ENCODE peak calls at places on chromosomes 4 and X, in nine cellular contexts. M is NCI-H1417; J is NCI-H1092; C is SJCRH30; U is NCI-H2029; X is NCI-H774; S is anterior cingulate cortex; G is activated CD4-positive, alpha-beta T cell treated with anti-CD3 and anti-CD28 coated beads, Interleukin-2, amount 50 U/mL, for 4 hours; F is PC-3. A is an unnamed sample.

GRCh38 chrX:121782544-121782943 is 735.1 kb downstream of the GLUD2 start:
- DNase-seq in X (no peak), C (no peak), G (no peak), F (no peak), M (no peak), J (no peak), S (no peak), U (no peak), A (no peak)

GRCh38 chrX:27622883-27623282 is 32.7 kb downstream of the DCAF8L2 start:
- DNase-seq in S (no peak), G (no peak), F (no peak), X (no peak), M (no peak), J (no peak), C (no peak), U (no peak), A (no peak)

GRCh38 chr4:152398060-152398459 is 137.8 kb downstream of the FBXW7 start:
- DNase-seq in M (no peak), S (no peak), G (no peak), C (peak; percentile 21), F (peak; percentile 48), U (no peak), J (no peak), X (no peak), A (no peak)

GRCh38 chr4:54913751-54914526 is 211.5 kb downstream of the KDR start:
- DNase-seq in J (no peak), S (no peak), M (no peak), G (no peak), C (no peak), F (peak; percentile 68), U (no peak), X (no peak), A (no peak)

GRCh38 chr4:74659576-74660411 is 134.5 kb downstream of the BTC start:
- DNase-seq in S (no peak), X (no peak), C (peak; percentile 79), U (no peak), M (no peak), J (no peak), F (peak; percentile 98), G (no peak), A (no peak)

GRCh38 chr4:23135792-23136645 is 443.3 kb downstream of the GBA3 start:
- DNase-seq in S (no peak), G (no peak), J (peak; percentile 27), M (peak; percentile 71), U (peak; percentile 29), X (peak; percentile 33), F (peak; percentile 73), C (peak; percentile 72), A (no peak)

GRCh38 chr4:165343353-165344191 is 16.1 kb downstream of the MSMO1 start:
- DNase-seq in U (no peak), S (no peak), M (peak; percentile 16), F (peak; percentile 55), C (peak; percentile 13), X (no peak), G (no peak), J (no peak), A (no peak)

GRCh38 chr4:8591626-8592365 is 769 bp upstream of the CPZ start:
- DNase-seq in F (no peak), U (no peak), M (no peak), X (no peak), J (no peak), S (no peak), G (no peak), C (peak; percentile 44), A (no peak)

GRCh38 chr4:94032754-94033153 is 174.9 kb upstream of the SMARCAD1 start:
- DNase-seq in G (no peak), X (no peak), M (no peak), S (no peak), F (no peak), C (peak; percentile 83), J (no peak), U (no peak), A (no peak)

GRCh38 chrX:19867411-19867732 is 20.0 kb downstream of the SH3KBP1 start:
- DNase-seq in C (no peak), G (no peak), J (no peak), F (peak; percentile 14), U (no peak), M (no peak), X (no peak), S (no peak), A (no peak)

GRCh38 chr4:52095374-52095773 is 44.3 kb downstream of the SPATA18 start:
- DNase-seq in J (no peak), G (no peak), S (no peak), U (no peak), F (no peak), C (no peak), M (no peak), X (no peak), A (no peak)

GRCh38 chr4:18106620-18107019 is 85.1 kb upstream of the LCORL start:
- DNase-seq in X (no peak), J (no peak), F (no peak), G (no peak), U (no peak), S (no peak), C (peak; percentile 17), M (no peak), A (no peak)

GRCh38 chr4:1219553-1219950 is 29.4 kb downstream of the CTBP1 start:
- DNase-seq in X (no peak), U (no peak), F (no peak), C (no peak), S (no peak), M (no peak), G (no peak), J (no peak), A (no peak)

GRCh38 chr4:40335508-40335860 is 351 bp downstream of the CHRNA9 start:
- DNase-seq in J (no peak), X (no peak), C (no peak), F (peak; percentile 24), S (no peak), G (no peak), M (no peak), U (no peak), A (no peak)

GRCh38 chr4:129095811-129096454 is at the start of gene C4orf33:
- DNase-seq in S (peak; percentile 39), M (peak; percentile 58), U (peak; percentile 74), G (peak; percentile 80), F (peak; percentile 66), J (no peak), C (peak; percentile 72), X (peak; percentile 26), A (peak; percentile 68)

GRCh38 chr4:3022112-3022511 is 52.2 kb downstream of the HTT-AS start:
- DNase-seq in S (no peak), M (no peak), J (no peak), X (no peak), G (no peak), U (no peak), C (no peak), F (no peak), A (no peak)

GRCh38 chr4:89915937-89916336 is 21.3 kb downstream of the MMRN1 start:
- DNase-seq in M (no peak), U (peak; percentile 3), F (peak; percentile 58), G (no peak), C (no peak), X (no peak), S (no peak), J (no peak), A (no peak)

GRCh38 chrX:103831342-103831802 is 685 bp downstream of the RAB9B start:
- DNase-seq in S (no peak), J (peak; percentile 86), U (peak; percentile 48), M (no peak), F (peak; percentile 64), X (peak; percentile 45), G (no peak), C (peak; percentile 39), A (no peak)

GRCh38 chr4:24033626-24034025 is 143.8 kb upstream of the PPARGC1A start:
- DNase-seq in F (no peak), M (no peak), J (no peak), U (no peak), S (no peak), X (no peak), C (no peak), G (no peak), A (no peak)

GRCh38 chrX:106481341-106481740 is 130.4 kb upstream of the RADX start:
- DNase-seq in U (peak; percentile 10), J (peak; percentile 28), M (peak; percentile 53), F (peak; percentile 83), S (peak; percentile 38), G (peak; percentile 2), X (peak; percentile 46), C (peak; percentile 51), A (no peak)

GRCh38 chrX:133555796-133556458 is 140.6 kb upstream of the GPC4 start:
- DNase-seq in C (no peak), F (no peak), U (no peak), S (no peak), M (no peak), J (no peak), X (no peak), G (no peak), A (no peak)

GRCh38 chr4:119872344-119873031 is 194.2 kb downstream of the MAD2L1 start:
- DNase-seq in X (no peak), U (no peak), C (peak; percentile 6), M (no peak), J (no peak), S (no peak), F (no peak), G (no peak), A (no peak)

GRCh38 chrX:2317527-2318055 is 183.2 kb downstream of the DHRSX start:
- DNase-seq in F (no peak), G (no peak), S (no peak), X (no peak), M (no peak), C (no peak), U (no peak), J (no peak), A (no peak)

GRCh38 chrX:3066555-3066954 is 25.3 kb downstream of the ARSF start:
- DNase-seq in X (no peak), U (no peak), J (no peak), M (no peak), F (no peak), S (no peak), C (peak; percentile 79), G (no peak), A (no peak)

GRCh38 chr4:102503301-102503746 is 2.2 kb downstream of the NFKB1 start:
- DNase-seq in S (no peak), U (no peak), M (no peak), F (peak; percentile 24), C (no peak), J (peak; percentile 20), X (no peak), G (no peak), A (no peak)

GRCh38 chr4:53937918-53938317 is 126.5 kb downstream of the CHIC2 start:
- DNase-seq in C (no peak), F (no peak), M (no peak), X (no peak), U (no peak), J (no peak), G (no peak), S (no peak), A (no peak)

GRCh38 chr4:186701788-186702187 is 21.9 kb downstream of the FAT1 start:
- DNase-seq in C (no peak), U (no peak), S (no peak), G (no peak), X (no peak), M (no peak), F (no peak), J (no peak), A (no peak)

A was measured in stimulated activated CD4-positive, alpha-beta T cell treated with anti-CD3 and anti-CD28 coated beads, Interleukin-1b, Interleukin-23, amount 100 ng/mL, for 4 hours.